ENCODE peak calls at places on chromosomes 12 and 14, in eight cellular contexts. E, K, C, Y, W, T, R and B are unnamed samples.

GRCh38 chr12:22034709-22035506 is 11.1 kb upstream of the CMAS start:
- DNase-seq in E (no peak), K (no peak), C (no peak), Y (no peak), W (no peak), T (no peak), R (no peak), B (no peak)

GRCh38 chr14:23578560-23579310 is at the start of gene JPH4:
- DNase-seq in E (no peak), K (peak), C (no peak), Y (no peak), W (no peak), T (no peak), R (no peak), B (no peak)

GRCh38 chr14:25049559-25050493 is at the start of gene STXBP6:
- DNase-seq in E (no peak), K (peak), C (peak), Y (peak), W (peak), T (no peak), R (no peak), B (peak)

GRCh38 chr14:75896341-75896740 is 85.5 kb downstream of the TGFB3 start:
- DNase-seq in E (no peak), K (no peak), C (no peak), Y (no peak), W (no peak), T (no peak), R (no peak), B (no peak)

GRCh38 chr14:103483600-103483999 is 39.0 kb downstream of the CKB start:
- DNase-seq in E (no peak), K (no peak), C (no peak), Y (peak), W (peak), T (no peak), R (no peak), B (peak)

GRCh38 chr12:26704684-26705475 is 128.1 kb downstream of the ITPR2 start:
- DNase-seq in E (no peak), K (no peak), C (no peak), Y (no peak), W (no peak), T (no peak), R (no peak), B (no peak)

GRCh38 chr12:18966927-18967326 is 162.6 kb upstream of the PLEKHA5 start:
- DNase-seq in E (no peak), K (no peak), C (no peak), Y (no peak), W (no peak), T (no peak), R (no peak), B (no peak)

GRCh38 chr14:24861083-24861630 is 188.8 kb downstream of the STXBP6 start:
- DNase-seq in E (no peak), K (no peak), C (no peak), Y (peak), W (no peak), T (no peak), R (no peak), B (peak)

GRCh38 chr12:109988274-109988673 is 7.9 kb downstream of the GIT2 start:
- DNase-seq in E (no peak), K (no peak), C (no peak), Y (no peak), W (no peak), T (no peak), R (no peak), B (no peak)

GRCh38 chr14:52076334-52076733 is 7.5 kb upstream of the NID2 start:
- DNase-seq in E (no peak), K (no peak), C (no peak), Y (peak), W (peak), T (no peak), R (no peak), B (peak)

GRCh38 chr14:73713206-73713803 is 879 bp downstream of the PNMA1 start:
- DNase-seq in E (no peak), K (no peak), C (no peak), Y (no peak), W (no peak), T (no peak), R (no peak), B (no peak)

GRCh38 chr14:21268612-21269251 is 510 bp downstream of the HNRNPC start:
- DNase-seq in E (no peak), K (no peak), C (no peak), Y (peak), W (no peak), T (no peak), R (peak), B (peak)

GRCh38 chr12:126191037-126191891 is 1126.0 kb downstream of the AACS start:
- DNase-seq in E (no peak), K (no peak), C (no peak), Y (no peak), W (no peak), T (no peak), R (peak), B (no peak)